ENCODE peak calls at places on chromosomes 12 and 14, in four cellular contexts. C is H1, J is K562, M is HepG2. Y is an unnamed sample.
A peak's percentile ranks its signal among the peaks of the same experiment; 100 is the strongest.

GRCh38 chr14:63290741-63291286 is 27.9 kb downstream of the GPHB5 start:
- DNase-seq in C (no peak), J (no peak), M (no peak), Y (no peak)

GRCh38 chr14:70706177-70706576 is 64.5 kb downstream of the TTC9 start:
- DNase-seq in C (no peak), J (no peak), M (peak; percentile 85), Y (no peak)

GRCh38 chr14:78286210-78286609 is 116.0 kb downstream of the NRXN3 start:
- DNase-seq in C (no peak), J (no peak), M (no peak), Y (no peak)

GRCh38 chr12:95607642-95608041 is 56.4 kb upstream of the USP44 start:
- DNase-seq in C (no peak), J (no peak), M (peak; percentile 18), Y (no peak)

GRCh38 chr12:98758331-98758730 is 113.2 kb downstream of the APAF1 start:
- DNase-seq in C (no peak), J (no peak), M (no peak), Y (no peak)

GRCh38 chr12:75859868-75860267 is 171.7 kb downstream of the PHLDA1 start:
- DNase-seq in C (no peak), J (no peak), M (no peak), Y (no peak)

GRCh38 chr12:4275869-4276253 is 2.3 kb downstream of the CCND2 start:
- DNase-seq in C (no peak), J (no peak), M (no peak), Y (no peak)

GRCh38 chr12:18468521-18469075 is 207.3 kb downstream of the PIK3C2G start:
- DNase-seq in C (no peak), J (no peak), M (no peak), Y (no peak)

GRCh38 chr14:100107236-100107635 is 42.0 kb downstream of the EVL start:
- DNase-seq in C (no peak), J (peak; percentile 20), M (no peak), Y (no peak)

GRCh38 chr14:92565718-92566115 is 52.1 kb downstream of the RIN3 start:
- DNase-seq in C (no peak), J (no peak), M (no peak), Y (no peak)

GRCh38 chr12:112841891-112842290 is 50.3 kb downstream of the RPH3A start:
- DNase-seq in C (no peak), J (no peak), M (no peak), Y (no peak)

GRCh38 chr12:27140478-27140969 is 58.1 kb upstream of the C12orf71 start:
- DNase-seq in C (no peak), J (no peak), M (no peak), Y (no peak)

GRCh38 chr12:27142102-27142721 is 59.8 kb upstream of the C12orf71 start:
- DNase-seq in C (peak; percentile 39), J (peak; percentile 67), M (peak; percentile 53), Y (no peak)

GRCh38 chr12:27148373-27148772 is 66.0 kb upstream of the C12orf71 start:
- DNase-seq in C (no peak), J (no peak), M (no peak), Y (no peak)

GRCh38 chr12:27148791-27149190 is 66.4 kb upstream of the C12orf71 start:
- DNase-seq in C (no peak), J (no peak), M (no peak), Y (no peak)

GRCh38 chr12:27143676-27144075 is 61.3 kb upstream of the C12orf71 start:
- DNase-seq in C (no peak), J (no peak), M (no peak), Y (no peak)
- TF ChIP-seq SIN3A in C (no peak), J (no peak), M (no peak), Y (no peak)

GRCh38 chr12:116215021-116215420 is 62.5 kb downstream of the MED13L start:
- DNase-seq in C (no peak), J (no peak), M (no peak), Y (no peak)
- TF ChIP-seq ATF3 in C (no peak), J (no peak), M (no peak), Y (no peak)

GRCh38 chr14:97820781-97821180 is 1023.6 kb downstream of the VRK1 start:
- DNase-seq in C (no peak), J (no peak), M (no peak), Y (no peak)
- TF ChIP-seq CHD2 in C (no peak), J (no peak), M (no peak), Y (no peak)

DNA sequence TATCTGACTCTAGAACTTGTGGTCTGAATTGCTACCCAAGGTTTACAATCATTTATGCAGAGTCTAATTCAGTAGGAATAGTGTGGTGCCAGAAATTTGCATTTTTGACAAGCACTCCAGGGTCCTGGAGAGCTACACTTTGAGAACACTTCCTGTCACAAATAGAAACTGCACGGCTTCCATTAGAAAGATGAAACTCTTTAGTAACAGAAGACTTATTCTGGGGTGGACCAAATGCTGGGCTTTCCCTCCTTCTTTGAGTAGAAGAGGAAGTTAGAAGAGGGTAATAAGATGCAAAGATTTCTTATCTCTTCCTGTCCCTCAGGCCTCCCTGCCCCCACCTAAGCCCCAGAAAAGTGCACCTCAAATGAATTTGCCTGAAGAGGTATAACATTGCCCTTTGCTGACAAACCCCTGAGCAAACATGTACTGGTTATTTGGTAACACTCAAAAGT is 28.4 kb downstream of the DGLUCY start:
- DNase-seq in C (no peak), J (peak; percentile 16), M (no peak), Y (peak; percentile 80)
- TF ChIP-seq SIN3A in C (no peak), J (no peak), M (no peak), Y (no peak)

DNA sequence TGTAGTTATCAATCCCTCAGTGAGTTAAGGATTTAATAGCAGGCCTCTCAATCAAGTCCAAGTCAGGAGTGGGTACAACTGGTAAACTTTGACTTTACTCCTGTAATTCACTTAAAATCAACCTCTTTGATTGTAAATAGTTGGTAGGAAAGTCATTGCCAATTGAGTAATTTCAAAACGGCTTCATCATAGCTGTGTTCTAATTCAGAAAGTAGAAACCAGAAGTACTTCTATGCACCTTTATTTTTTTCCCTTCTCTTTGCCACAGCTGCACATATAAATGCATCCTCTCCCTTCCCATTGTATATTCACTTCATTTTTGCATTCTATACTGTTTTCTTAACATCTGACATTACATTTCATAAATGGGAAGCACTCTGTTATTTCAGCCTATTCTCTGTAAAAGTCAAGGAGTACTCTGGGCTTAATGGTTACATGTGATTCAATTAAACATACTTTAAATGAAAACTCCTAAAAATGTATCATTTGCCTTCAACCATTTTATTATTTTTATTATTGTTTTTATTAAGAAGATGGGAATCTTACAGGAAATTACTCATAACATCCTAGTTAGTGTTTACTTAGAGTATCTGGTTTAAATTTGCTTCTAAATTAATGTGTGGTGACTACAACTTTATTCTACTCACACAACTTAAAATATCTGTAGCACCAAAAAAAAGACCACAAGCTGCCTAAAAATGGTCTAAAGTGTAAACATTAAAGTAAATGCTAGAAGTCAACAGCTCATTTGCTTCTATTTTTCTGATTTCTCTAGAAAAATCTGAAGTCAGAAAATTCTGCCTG is 171.2 kb downstream of the CEP128 start:
- DNase-seq in C (no peak), J (no peak), M (no peak), Y (no peak)
- TF ChIP-seq ATF3 in C (no peak), J (no peak), M (no peak), Y (no peak)

GRCh38 chr14:22994762-22995275 is 12.5 kb upstream of the AJUBA start:
- DNase-seq in C (no peak), J (peak; percentile 62), M (peak; percentile 67), Y (no peak)
- TF ChIP-seq CHD2 in C (no peak), J (no peak), M (no peak), Y (no peak)

GRCh38 chr12:793037-793436 is 40.7 kb downstream of the WNK1 start:
- DNase-seq in C (no peak), J (no peak), M (no peak), Y (no peak)

GRCh38 chr12:790253-790563 is 37.8 kb downstream of the WNK1 start:
- DNase-seq in C (no peak), J (no peak), M (no peak), Y (no peak)

GRCh38 chr12:790608-791007 is 38.2 kb downstream of the WNK1 start:
- DNase-seq in C (no peak), J (no peak), M (no peak), Y (no peak)

GRCh38 chr12:795305-795704 is 42.9 kb downstream of the WNK1 start:
- DNase-seq in C (no peak), J (no peak), M (no peak), Y (no peak)
- TF ChIP-seq SIN3A in C (no peak), J (no peak), M (no peak), Y (no peak)

GRCh38 chr14:65373671-65374039 is 38.9 kb upstream of the FUT8 start:
- DNase-seq in C (no peak), J (no peak), M (no peak), Y (no peak)

GRCh38 chr14:65382586-65382985 is 29.9 kb upstream of the FUT8 start:
- DNase-seq in C (no peak), J (no peak), M (no peak), Y (no peak)

GRCh38 chr14:65373011-65373670 is 39.4 kb upstream of the FUT8 start:
- DNase-seq in C (no peak), J (no peak), M (no peak), Y (no peak)

GRCh38 chr14:65371784-65372183 is 40.7 kb upstream of the FUT8 start:
- DNase-seq in C (no peak), J (no peak), M (no peak), Y (no peak)

GRCh38 chr14:65377576-65377975 is 35.0 kb upstream of the FUT8 start:
- DNase-seq in C (no peak), J (no peak), M (no peak), Y (no peak)
- TF ChIP-seq ATF3 in C (no peak), J (peak; percentile 11), M (no peak), Y (no peak)

GRCh38 chr12:45613855-45614254 is 115.7 kb upstream of the ARID2 start:
- DNase-seq in C (no peak), J (no peak), M (no peak), Y (no peak)

GRCh38 chr12:45611495-45611894 is 118.0 kb upstream of the ARID2 start:
- DNase-seq in C (no peak), J (no peak), M (no peak), Y (no peak)

GRCh38 chr12:45612044-45612794 is 117.3 kb upstream of the ARID2 start:
- DNase-seq in C (no peak), J (no peak), M (no peak), Y (no peak)

GRCh38 chr12:45613306-45613705 is 116.2 kb upstream of the ARID2 start:
- DNase-seq in C (no peak), J (no peak), M (no peak), Y (no peak)

DNA sequence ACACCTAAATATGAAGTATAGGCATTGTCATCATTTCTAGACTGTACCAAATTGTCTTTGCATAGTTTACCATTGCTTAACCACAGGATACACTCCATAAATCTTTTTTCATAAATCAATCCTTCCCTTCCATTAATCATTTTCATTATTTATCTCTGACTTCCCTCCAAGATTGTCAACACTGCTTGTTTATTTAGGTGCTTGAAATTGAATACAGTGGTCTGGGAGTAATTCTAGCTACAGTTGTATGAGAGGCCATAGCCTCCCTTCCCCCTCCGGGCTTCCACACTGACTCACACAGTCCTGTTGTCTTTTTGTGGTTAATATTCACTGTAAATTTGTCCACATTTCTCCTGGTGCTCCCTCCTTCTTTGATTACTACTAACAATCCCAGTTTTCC is 114.2 kb upstream of the ARID2 start:
- DNase-seq in C (no peak), J (no peak), M (no peak), Y (no peak)
- TF ChIP-seq CHD2 in C (no peak), J (no peak), M (no peak), Y (no peak)

GRCh38 chr14:41073544-41073943 is 533.1 kb upstream of the LRFN5 start:
- DNase-seq in C (no peak), J (no peak), M (no peak), Y (no peak)

GRCh38 chr14:41072776-41073175 is 533.9 kb upstream of the LRFN5 start:
- DNase-seq in C (no peak), J (no peak), M (no peak), Y (no peak)

GRCh38 chr14:41071351-41071750 is 535.3 kb upstream of the LRFN5 start:
- DNase-seq in C (no peak), J (no peak), M (no peak), Y (no peak)
- TF ChIP-seq SIN3A in C (no peak), J (no peak), M (no peak), Y (no peak)